ENCODE peak calls at places on chromosomes 6 and 20, in seven cellular contexts. One of them, this sample, is unnamed.
A peak's percentile ranks its signal among the peaks of the same experiment; 100 is the strongest.

GRCh38 chr6:90471297-90471696 is 115.6 kb downstream of the MAP3K7 start:
- DNase-seq in SK-N-SH: no peak
- DNase-seq in HepG2: no peak
- DNase-seq in GM12891: no peak
- DNase-seq in H1: no peak
- DNase-seq in K562: no peak
- DNase-seq in GM12878: no peak
- DNase-seq in this sample: no peak

GRCh38 chr6:107405002-107405401 is 54.4 kb downstream of the PDSS2 start:
- DNase-seq in HepG2: no peak
- DNase-seq in SK-N-SH: no peak
- DNase-seq in GM12891: no peak
- DNase-seq in K562: no peak
- DNase-seq in GM12878: no peak
- DNase-seq in H1: no peak
- DNase-seq in this sample: no peak

GRCh38 chr6:140858381-140858971 is 1274.2 kb upstream of the GJE1 start:
- DNase-seq in H1: no peak
- DNase-seq in GM12891: no peak
- DNase-seq in HepG2: no peak
- DNase-seq in SK-N-SH: no peak
- DNase-seq in K562: no peak
- DNase-seq in GM12878: no peak
- DNase-seq in this sample: no peak

GRCh38 chr20:10662661-10663458 is 10.9 kb downstream of the JAG1 start:
- DNase-seq in GM12891: no peak
- DNase-seq in SK-N-SH: no peak
- DNase-seq in GM12878: no peak
- DNase-seq in H1: no peak
- DNase-seq in HepG2: no peak
- DNase-seq in K562: no peak
- DNase-seq in this sample: no peak

GRCh38 chr6:89050155-89050554 is 30.4 kb upstream of the PNRC1 start:
- DNase-seq in H1: no peak
- DNase-seq in HepG2: peak; percentile 23
- DNase-seq in GM12878: no peak
- DNase-seq in K562: no peak
- DNase-seq in GM12891: no peak
- DNase-seq in SK-N-SH: no peak
- DNase-seq in this sample: no peak

GRCh38 chr6:63816979-63817436 is 181.4 kb downstream of the PHF3 start:
- DNase-seq in H1: no peak
- DNase-seq in SK-N-SH: peak; percentile 68
- DNase-seq in K562: no peak
- DNase-seq in HepG2: peak; percentile 25
- DNase-seq in GM12878: no peak
- DNase-seq in GM12891: no peak
- DNase-seq in this sample: no peak

GRCh38 chr20:60295214-60295613 is 337.0 kb downstream of the CDH26 start:
- DNase-seq in GM12878: no peak
- DNase-seq in GM12891: no peak
- DNase-seq in SK-N-SH: no peak
- DNase-seq in HepG2: no peak
- DNase-seq in H1: no peak
- DNase-seq in K562: no peak
- DNase-seq in this sample: no peak

GRCh38 chr6:107075951-107076381 is 39.3 kb downstream of the BEND3 start:
- DNase-seq in GM12891: no peak
- DNase-seq in SK-N-SH: no peak
- DNase-seq in HepG2: no peak
- DNase-seq in H1: no peak
- DNase-seq in GM12878: no peak
- DNase-seq in K562: no peak
- DNase-seq in this sample: no peak

GRCh38 chr20:45611054-45611453 is 18.5 kb upstream of the WFDC10A start:
- DNase-seq in GM12878: no peak
- DNase-seq in K562: no peak
- DNase-seq in GM12891: no peak
- DNase-seq in SK-N-SH: no peak
- DNase-seq in HepG2: no peak
- DNase-seq in H1: no peak
- DNase-seq in this sample: no peak

GRCh38 chr6:138593100-138593877 is 94.0 kb upstream of the NHSL1 start:
- DNase-seq in K562: no peak
- DNase-seq in SK-N-SH: no peak
- DNase-seq in GM12878: peak; percentile 86
- DNase-seq in H1: no peak
- DNase-seq in HepG2: peak; percentile 92
- DNase-seq in GM12891: peak; percentile 22
- DNase-seq in this sample: no peak

DNA sequence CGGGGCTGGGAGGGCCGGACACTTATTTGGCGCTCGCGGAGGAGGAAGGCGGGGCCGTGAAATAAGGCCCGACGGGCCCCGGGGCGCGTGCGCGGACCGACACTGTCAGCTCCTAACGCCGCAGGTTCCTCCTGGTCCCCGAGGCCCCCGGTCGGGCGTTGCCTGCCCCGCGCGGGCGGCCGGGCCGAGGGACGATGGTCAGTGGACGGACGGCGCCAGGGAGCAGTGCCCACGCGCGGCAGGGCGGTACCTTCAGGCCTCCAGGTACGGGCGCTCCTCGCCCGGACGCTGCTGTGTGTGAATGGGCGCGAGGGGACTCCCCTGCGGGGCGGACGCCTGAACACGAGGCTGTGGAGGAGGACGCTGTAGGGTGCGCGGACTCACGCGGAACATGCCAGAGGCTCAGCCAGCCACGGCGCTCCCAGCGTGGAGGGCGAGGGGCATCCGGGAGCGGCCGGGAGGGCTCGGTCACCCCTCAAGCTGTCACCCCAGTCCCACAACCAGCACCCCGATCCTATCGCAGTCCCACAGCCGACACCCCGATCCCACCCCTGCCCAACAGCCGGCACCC is 313 bp upstream of the GMEB2 start:
- DNase-seq in H1: peak; percentile 95
- DNase-seq in K562: peak; percentile 93
- DNase-seq in HepG2: peak; percentile 93
- DNase-seq in GM12891: peak; percentile 95
- DNase-seq in SK-N-SH: peak; percentile 99
- DNase-seq in GM12878: peak; percentile 57
- DNase-seq in this sample: peak; percentile 96
- TF ChIP-seq POLR2AphosphoS5 in H1: no peak
- TF ChIP-seq POLR2AphosphoS5 in K562: peak; percentile 67
- TF ChIP-seq POLR2AphosphoS5 in HepG2: peak; percentile 87
- TF ChIP-seq POLR2AphosphoS5 in GM12891: peak; percentile 85
- TF ChIP-seq POLR2AphosphoS5 in SK-N-SH: no peak
- TF ChIP-seq POLR2AphosphoS5 in GM12878: peak; percentile 84
- TF ChIP-seq POLR2AphosphoS5 in this sample: peak; percentile 72

GRCh38 chr6:135025175-135025574 is 29.4 kb downstream of the HBS1L start:
- DNase-seq in K562: no peak
- DNase-seq in GM12878: no peak
- DNase-seq in SK-N-SH: no peak
- DNase-seq in GM12891: no peak
- DNase-seq in H1: no peak
- DNase-seq in HepG2: no peak
- DNase-seq in this sample: no peak

GRCh38 chr6:135033238-135033637 is 21.4 kb downstream of the HBS1L start:
- DNase-seq in H1: no peak
- DNase-seq in HepG2: no peak
- DNase-seq in K562: no peak
- DNase-seq in GM12891: no peak
- DNase-seq in SK-N-SH: no peak
- DNase-seq in GM12878: no peak
- DNase-seq in this sample: no peak

GRCh38 chr6:135025775-135026174 is 28.8 kb downstream of the HBS1L start:
- DNase-seq in SK-N-SH: no peak
- DNase-seq in H1: no peak
- DNase-seq in GM12878: no peak
- DNase-seq in GM12891: no peak
- DNase-seq in HepG2: no peak
- DNase-seq in K562: no peak
- DNase-seq in this sample: no peak

GRCh38 chr6:135030056-135030473 is 24.6 kb downstream of the HBS1L start:
- DNase-seq in GM12891: no peak
- DNase-seq in K562: no peak
- DNase-seq in HepG2: no peak
- DNase-seq in SK-N-SH: no peak
- DNase-seq in GM12878: peak; percentile 86
- DNase-seq in H1: no peak
- DNase-seq in this sample: peak; percentile 25

DNA sequence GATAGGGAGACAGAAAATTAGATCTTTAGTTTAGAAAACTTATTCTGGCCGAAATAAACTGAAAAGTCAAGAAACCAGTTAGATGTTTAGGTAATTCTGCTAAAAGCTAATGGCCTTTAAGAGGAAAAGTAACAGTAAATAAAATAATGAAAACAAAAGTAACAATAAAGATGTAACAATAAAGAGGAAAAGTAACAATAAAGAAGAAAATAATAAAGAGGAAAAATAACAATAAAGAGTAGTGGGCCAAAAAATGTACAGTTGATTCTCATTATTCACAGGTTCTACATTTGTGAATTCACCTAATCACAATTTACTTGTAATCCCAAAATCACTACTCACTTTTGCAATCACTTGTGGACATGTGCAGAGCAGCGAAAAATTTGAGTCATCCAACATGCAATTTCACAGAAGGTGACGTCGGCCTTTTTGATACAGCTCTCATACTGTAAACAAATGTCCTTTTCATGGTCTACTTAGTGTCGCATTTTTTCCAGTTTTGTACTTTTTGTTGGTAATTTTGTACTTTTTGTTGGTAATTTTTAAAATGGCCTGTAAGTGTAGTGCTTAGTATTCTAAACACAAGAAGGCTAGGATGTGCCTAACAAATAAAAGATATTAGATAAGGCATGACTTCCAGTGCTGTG is 24.0 kb downstream of the HBS1L start:
- DNase-seq in GM12878: no peak
- DNase-seq in SK-N-SH: no peak
- DNase-seq in H1: no peak
- DNase-seq in K562: no peak
- DNase-seq in GM12891: no peak
- DNase-seq in HepG2: no peak
- DNase-seq in this sample: no peak
- TF ChIP-seq TAF1 in GM12878: no peak
- TF ChIP-seq TAF1 in SK-N-SH: no peak
- TF ChIP-seq TAF1 in H1: no peak
- TF ChIP-seq TAF1 in K562: no peak
- TF ChIP-seq TAF1 in GM12891: no peak
- TF ChIP-seq TAF1 in HepG2: no peak
- TF ChIP-seq TAF1 in this sample: no peak

DNA sequence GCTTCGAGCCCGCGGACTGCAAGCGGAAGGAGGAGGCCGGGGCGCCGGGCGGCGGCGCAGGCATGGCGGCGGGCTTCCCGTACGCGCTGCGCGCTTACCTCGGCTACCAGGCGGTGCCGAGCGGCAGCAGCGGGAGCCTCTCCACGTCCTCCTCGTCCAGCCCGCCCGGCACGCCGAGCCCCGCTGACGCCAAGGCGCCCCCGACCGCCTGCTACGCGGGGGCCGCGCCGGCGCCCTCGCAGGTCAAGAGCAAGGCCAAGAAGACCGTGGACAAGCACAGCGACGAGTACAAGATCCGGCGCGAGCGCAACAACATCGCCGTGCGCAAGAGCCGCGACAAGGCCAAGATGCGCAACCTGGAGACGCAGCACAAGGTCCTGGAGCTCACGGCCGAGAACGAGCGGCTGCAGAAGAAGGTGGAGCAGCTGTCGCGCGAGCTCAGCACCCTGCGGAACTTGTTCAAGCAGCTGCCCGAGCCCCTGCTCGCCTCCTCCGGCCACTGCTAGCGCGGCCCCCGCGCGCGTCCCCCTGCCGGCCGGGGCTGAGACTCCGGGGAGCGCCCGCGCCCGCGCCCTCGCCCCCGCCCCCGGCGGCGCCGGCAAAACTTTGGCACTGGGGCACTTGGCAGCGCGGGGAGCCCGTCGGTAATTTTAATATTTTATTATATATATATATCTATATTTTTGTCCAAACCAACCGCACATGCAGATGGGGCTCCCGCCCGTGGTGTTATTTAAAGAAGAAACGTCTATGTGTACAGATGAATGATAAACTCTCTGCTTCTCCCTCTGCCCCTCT is 1.1 kb downstream of the CEBPB start:
- DNase-seq in HepG2: peak; percentile 42
- DNase-seq in GM12878: no peak
- DNase-seq in H1: peak; percentile 76
- DNase-seq in K562: peak; percentile 69
- DNase-seq in SK-N-SH: peak; percentile 85
- DNase-seq in GM12891: peak; percentile 63
- DNase-seq in this sample: peak; percentile 51
- TF ChIP-seq POLR2AphosphoS5 in HepG2: no peak
- TF ChIP-seq POLR2AphosphoS5 in GM12878: peak; percentile 32
- TF ChIP-seq POLR2AphosphoS5 in H1: peak; percentile 53
- TF ChIP-seq POLR2AphosphoS5 in K562: no peak
- TF ChIP-seq POLR2AphosphoS5 in SK-N-SH: no peak
- TF ChIP-seq POLR2AphosphoS5 in GM12891: no peak
- TF ChIP-seq POLR2AphosphoS5 in this sample: no peak

GRCh38 chr6:158758941-158759479 is 60.2 kb downstream of the EZR start:
- DNase-seq in SK-N-SH: no peak
- DNase-seq in GM12878: no peak
- DNase-seq in H1: no peak
- DNase-seq in HepG2: no peak
- DNase-seq in K562: no peak
- DNase-seq in GM12891: no peak
- DNase-seq in this sample: no peak

GRCh38 chr6:158760618-158761250 is 58.4 kb downstream of the EZR start:
- DNase-seq in HepG2: no peak
- DNase-seq in H1: peak; percentile 53
- DNase-seq in SK-N-SH: no peak
- DNase-seq in GM12878: no peak
- DNase-seq in K562: no peak
- DNase-seq in GM12891: no peak
- DNase-seq in this sample: no peak

GRCh38 chr6:158758464-158758863 is 60.7 kb downstream of the EZR start:
- DNase-seq in GM12878: no peak
- DNase-seq in SK-N-SH: peak; percentile 89
- DNase-seq in GM12891: no peak
- DNase-seq in K562: no peak
- DNase-seq in H1: peak; percentile 71
- DNase-seq in HepG2: no peak
- DNase-seq in this sample: no peak

GRCh38 chr6:158761746-158762145 is 57.4 kb downstream of the EZR start:
- DNase-seq in GM12891: no peak
- DNase-seq in SK-N-SH: no peak
- DNase-seq in HepG2: no peak
- DNase-seq in H1: no peak
- DNase-seq in K562: no peak
- DNase-seq in GM12878: no peak
- DNase-seq in this sample: no peak

DNA sequence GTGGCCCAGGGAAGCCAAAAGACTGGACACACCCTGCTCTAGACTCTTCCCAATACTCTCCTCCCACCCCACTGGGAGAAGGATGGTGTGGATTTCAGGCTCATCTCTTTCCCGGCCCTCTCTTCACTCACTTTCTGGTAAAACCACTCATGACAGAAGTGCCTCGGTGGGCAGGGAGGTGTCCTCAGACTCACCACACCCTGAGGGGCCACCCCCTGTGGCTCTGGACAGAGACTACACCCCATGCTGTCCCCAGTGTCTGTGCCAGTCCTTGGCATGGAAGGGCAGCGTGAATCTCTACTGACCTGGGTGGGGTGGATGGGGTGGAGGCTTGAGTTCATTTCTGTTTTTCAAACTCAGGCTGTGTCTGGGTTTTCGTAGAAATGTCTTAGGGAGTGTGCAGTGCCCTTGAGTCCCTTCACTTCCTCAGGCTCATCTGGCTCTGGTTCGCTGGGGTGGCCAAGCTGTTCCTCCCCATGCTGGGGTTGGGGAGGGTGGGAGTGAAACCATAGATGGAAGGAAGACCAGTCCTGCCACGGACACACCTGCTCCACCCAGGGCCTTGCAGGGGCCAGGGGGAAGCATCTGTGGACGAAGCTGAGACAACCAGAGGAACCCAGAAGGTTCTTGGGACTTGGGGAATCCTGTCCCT is 59.1 kb downstream of the EZR start:
- DNase-seq in HepG2: no peak
- DNase-seq in H1: no peak
- DNase-seq in GM12891: no peak
- DNase-seq in SK-N-SH: no peak
- DNase-seq in K562: no peak
- DNase-seq in GM12878: no peak
- DNase-seq in this sample: no peak
- TF ChIP-seq TAF1 in HepG2: no peak
- TF ChIP-seq TAF1 in H1: no peak
- TF ChIP-seq TAF1 in GM12891: no peak
- TF ChIP-seq TAF1 in SK-N-SH: no peak
- TF ChIP-seq TAF1 in K562: no peak
- TF ChIP-seq TAF1 in GM12878: no peak
- TF ChIP-seq TAF1 in this sample: no peak